ENCODE peak calls at places on chromosome 1, in six cellular contexts. A, K, I, R, N and M are unnamed samples.

GRCh38 chr1:153374077-153374476 is 1.3 kb downstream of the S100A12 start:
- DNase-seq in K (no peak), R (no peak), N (no peak), A (no peak), I (no peak), M (no peak)

GRCh38 chr1:162639718-162640117 is 7.5 kb downstream of the DDR2 start:
- DNase-seq in I (no peak), N (no peak), A (no peak), K (no peak), R (no peak), M (no peak)

GRCh38 chr1:183024352-183025337 is 1.4 kb downstream of the LAMC1 start:
- DNase-seq in A (no peak), N (no peak), R (no peak), I (no peak), K (no peak), M (no peak)

GRCh38 chr1:68570859-68571258 is 74.0 kb upstream of the DEPDC1 start:
- DNase-seq in K (no peak), I (no peak), A (no peak), R (no peak), N (no peak), M (no peak)

GRCh38 chr1:50955116-50955515 is 5.0 kb downstream of the FAF1 start:
- DNase-seq in K (no peak), A (no peak), I (no peak), N (no peak), R (no peak), M (no peak)

GRCh38 chr1:167860231-167860923 is 53.6 kb downstream of the ADCY10 start:
- DNase-seq in N (no peak), K (no peak), I (no peak), A (no peak), R (no peak), M (no peak)

GRCh38 chr1:18819986-18820790 is 39.3 kb downstream of the TAS1R2 start:
- DNase-seq in K (no peak), I (no peak), R (no peak), N (no peak), A (no peak), M (no peak)

GRCh38 chr1:119275145-119275929 is 93.2 kb upstream of the HAO2 start:
- DNase-seq in R (peak), I (peak), K (no peak), N (peak), A (peak), M (peak)

GRCh38 chr1:46725736-46726108 is 6.8 kb upstream of the EFCAB14 start:
- DNase-seq in I (no peak), K (no peak), R (no peak), N (no peak), A (no peak), M (no peak)

GRCh38 chr1:36372617-36373016 is 13.1 kb downstream of the STK40 start:
- DNase-seq in N (no peak), I (no peak), R (no peak), A (no peak), K (no peak), M (no peak)

GRCh38 chr1:81876901-81877750 is 76.4 kb downstream of the ADGRL2 start:
- DNase-seq in I (no peak), N (no peak), A (no peak), R (no peak), K (no peak), M (no peak)

GRCh38 chr1:248807067-248807737 is 18.5 kb downstream of the SH3BP5L start:
- DNase-seq in N (peak), I (peak), K (peak), R (peak), A (peak), M (peak)

GRCh38 chr1:8905582-8906191 is 27.2 kb upstream of the ENO1 start:
- DNase-seq in I (no peak), N (no peak), A (no peak), K (no peak), R (no peak), M (no peak)

GRCh38 chr1:107741242-107741641 is 223.7 kb downstream of the VAV3 start:
- DNase-seq in K (no peak), I (no peak), N (no peak), A (no peak), R (no peak), M (no peak)

GRCh38 chr1:94617139-94617805 is 75.7 kb upstream of the F3 start:
- DNase-seq in N (no peak), R (peak), K (no peak), A (no peak), I (no peak), M (no peak)

GRCh38 chr1:212291505-212292134 is 6.4 kb downstream of the PPP2R5A start:
- DNase-seq in I (peak), N (peak), R (peak), K (no peak), A (no peak), M (no peak)

GRCh38 chr1:43549921-43550597 is 19.4 kb downstream of the PTPRF start:
- DNase-seq in A (no peak), R (peak), I (no peak), N (peak), K (no peak), M (no peak)

GRCh38 chr1:156845953-156846545 is 12.9 kb downstream of the INSRR start:
- DNase-seq in I (no peak), N (no peak), R (no peak), A (no peak), K (no peak), M (no peak)

GRCh38 chr1:47393141-47393540 is 22.9 kb upstream of the FOXE3 start:
- DNase-seq in R (no peak), A (no peak), I (no peak), N (no peak), K (no peak), M (no peak)

GRCh38 chr1:189654906-189655305 is 822.8 kb downstream of the BRINP3 start:
- DNase-seq in R (no peak), N (no peak), A (no peak), I (no peak), K (no peak), M (no peak)

GRCh38 chr1:85366391-85366790 is 90.0 kb upstream of the BCL10 start:
- DNase-seq in N (no peak), I (no peak), R (no peak), K (no peak), A (no peak), M (no peak)

GRCh38 chr1:42806593-42806992 is 10.3 kb upstream of the ERMAP start:
- DNase-seq in N (no peak), I (no peak), K (no peak), R (no peak), A (no peak), M (no peak)

GRCh38 chr1:61090546-61090945 is 8.2 kb downstream of the NFIA start:
- DNase-seq in R (no peak), I (no peak), A (no peak), K (peak), N (no peak), M (no peak)